ENCODE peak calls at places on chromosomes 2 and 18, in ten cellular contexts. X, B, G, S, J, Z, E, R, H and C are unnamed samples.

GRCh38 chr2:142716463-142717242 is 160.8 kb upstream of the KYNU start:
- DNase-seq in Z (no peak), S (no peak), H (no peak), R (peak; percentile 67), E (no peak), G (no peak), J (no peak), X (no peak), B (peak; percentile 25), C (no peak)

GRCh38 chr2:237207641-237208040 is 122.0 kb downstream of the COPS8 start:
- DNase-seq in H (no peak), R (peak; percentile 85), G (no peak), B (peak; percentile 78), E (no peak), X (no peak), S (peak; percentile 29), J (no peak), Z (peak; percentile 43), C (peak; percentile 92)

GRCh38 chr2:186862869-186863709 is 14.1 kb upstream of the ZSWIM2 start:
- DNase-seq in E (no peak), Z (no peak), X (peak; percentile 32), J (no peak), S (no peak), R (peak; percentile 35), B (no peak), G (peak; percentile 59), H (peak; percentile 13), C (no peak)

GRCh38 chr2:26033270-26033768 is 565 bp upstream of the RAB10 start:
- DNase-seq in R (peak; percentile 71), Z (peak; percentile 88), H (peak; percentile 79), J (no peak), X (peak; percentile 71), E (peak; percentile 96), B (no peak), S (no peak), G (peak; percentile 69), C (peak; percentile 91)

GRCh38 chr18:76480913-76481312 is 14.1 kb downstream of the ZNF516 start:
- DNase-seq in G (no peak), Z (no peak), X (no peak), H (peak; percentile 19), J (no peak), R (no peak), E (no peak), S (no peak), B (no peak), C (no peak)

GRCh38 chr2:134320930-134321329 is 67.1 kb downstream of the MGAT5 start:
- DNase-seq in X (no peak), G (no peak), S (no peak), E (no peak), Z (peak; percentile 38), H (no peak), B (no peak), J (no peak), R (no peak), C (no peak)

GRCh38 chr18:72869786-72870185 is 2.0 kb upstream of the NETO1 start:
- DNase-seq in G (no peak), J (no peak), S (no peak), X (no peak), H (no peak), B (no peak), Z (no peak), R (no peak), E (peak; percentile 68), C (no peak)

GRCh38 chr2:165790461-165790860 is 3.6 kb downstream of the GALNT3 start:
- DNase-seq in B (no peak), S (no peak), J (no peak), G (no peak), X (no peak), Z (no peak), H (no peak), E (no peak), R (peak; percentile 24), C (no peak)

GRCh38 chr2:42339191-42339912 is 21.7 kb downstream of the COX7A2L start:
- DNase-seq in R (no peak), H (no peak), B (no peak), X (no peak), Z (no peak), G (no peak), J (no peak), S (no peak), E (peak; percentile 88), C (no peak)

GRCh38 chr18:56377161-56377560 is 261.2 kb downstream of the TXNL1 start:
- DNase-seq in S (no peak), R (no peak), B (no peak), E (no peak), Z (no peak), G (no peak), X (no peak), H (no peak), J (no peak), C (no peak)

GRCh38 chr2:74424139-74424992 is 2.8 kb downstream of the WDR54 start:
- DNase-seq in E (no peak), G (no peak), J (no peak), R (no peak), B (no peak), Z (no peak), H (no peak), X (no peak), S (no peak), C (no peak)

GRCh38 chr2:74423226-74424095 is 1.9 kb downstream of the WDR54 start:
- DNase-seq in H (no peak), X (no peak), B (no peak), J (no peak), E (no peak), G (no peak), Z (no peak), R (no peak), S (no peak), C (peak; percentile 61)

GRCh38 chr2:74419345-74419744 is 2.1 kb downstream of the C2orf81 start:
- DNase-seq in J (no peak), Z (no peak), G (no peak), H (no peak), R (no peak), B (no peak), X (no peak), E (no peak), S (no peak), C (no peak)

GRCh38 chr2:74420006-74420405 is 1.4 kb downstream of the C2orf81 start:
- DNase-seq in S (no peak), G (no peak), B (no peak), H (no peak), E (no peak), J (no peak), R (no peak), Z (no peak), X (no peak), C (no peak)

GRCh38 chr2:74421248-74421870 is at the start of the genes C2orf81 and WDR54:
- DNase-seq in G (peak; percentile 90), H (peak; percentile 94), E (peak; percentile 94), Z (peak; percentile 91), X (peak; percentile 79), R (peak; percentile 82), B (peak; percentile 90), S (peak; percentile 67), J (peak; percentile 89), C (peak; percentile 90)
- TF ChIP-seq POLR2A in G (no peak), H (peak; percentile 86), E (no peak), Z (peak; percentile 43), X (peak; percentile 60), R (peak; percentile 61), B (peak; percentile 55), S (peak; percentile 26), J (peak; percentile 63), C (peak; percentile 34)

DNA sequence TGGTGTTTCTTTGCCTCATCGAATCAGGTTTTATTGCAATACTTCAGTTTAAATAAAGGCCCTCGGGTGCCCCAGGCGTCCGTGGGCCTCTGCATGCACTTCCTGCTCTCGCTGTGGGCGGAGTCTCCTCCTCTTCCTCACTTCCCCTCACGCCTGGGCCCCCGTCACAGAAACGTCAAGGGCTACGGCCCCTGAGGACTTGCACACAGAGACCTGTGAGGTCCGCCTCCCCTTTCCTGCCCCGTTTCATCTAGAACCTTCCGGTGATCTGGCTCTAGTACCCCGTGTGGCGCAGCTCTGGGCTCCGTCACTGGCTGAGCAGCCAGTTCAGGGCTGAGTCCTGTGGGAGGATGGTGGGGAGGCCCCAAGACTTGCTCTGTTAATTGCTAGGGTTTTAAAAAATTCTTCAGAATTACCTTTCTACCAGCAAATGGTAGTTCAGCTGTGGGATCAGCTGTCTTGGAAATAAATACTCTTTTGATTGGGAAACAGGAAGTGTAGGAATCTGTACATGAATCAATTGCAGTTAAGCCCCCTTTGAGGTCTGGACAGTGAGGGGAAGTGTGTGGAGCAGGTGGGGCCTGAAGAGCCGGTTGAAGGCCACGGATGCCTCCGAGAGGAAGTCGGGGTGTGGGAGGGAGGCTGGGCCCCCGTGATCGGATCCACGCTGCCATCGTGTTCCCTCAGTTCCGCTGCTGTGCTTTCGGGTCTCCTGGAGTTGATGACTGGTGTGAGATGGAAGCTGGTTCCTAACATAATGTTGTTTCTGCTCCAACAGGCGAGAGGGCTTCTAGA is 10.2 kb downstream of the NFATC1 start:
- DNase-seq in B (peak; percentile 84), Z (peak; percentile 77), H (no peak), J (no peak), S (no peak), G (no peak), E (no peak), R (no peak), X (no peak), C (no peak)
- H3K27ac ChIP-seq in B (peak overlapping the region; percentile 83), Z (peak overlapping the region; percentile 68), H (no peak overlapping the region), J (peak overlapping the region; percentile 25), S (peak overlapping the region; percentile 98), G (no peak overlapping the region), E (peak overlapping the region; percentile 63), R (no peak overlapping the region), X (no peak overlapping the region), C (peak overlapping the region; percentile 55)

GRCh38 chr2:37795938-37796337 is 124.5 kb upstream of the CDC42EP3 start:
- DNase-seq in H (no peak), R (peak; percentile 90), E (no peak), X (no peak), S (no peak), G (no peak), Z (no peak), B (no peak), J (no peak), C (no peak)

GRCh38 chr2:37790462-37790861 is 119.0 kb upstream of the CDC42EP3 start:
- DNase-seq in B (no peak), Z (no peak), G (no peak), R (no peak), J (no peak), S (no peak), H (no peak), E (no peak), X (no peak), C (no peak)

GRCh38 chr2:37794717-37795116 is 123.3 kb upstream of the CDC42EP3 start:
- DNase-seq in R (peak; percentile 42), G (no peak), E (no peak), B (no peak), H (no peak), X (no peak), J (no peak), Z (no peak), S (no peak), C (no peak)

GRCh38 chr2:37795456-37795855 is 124.0 kb upstream of the CDC42EP3 start:
- DNase-seq in R (no peak), X (no peak), Z (no peak), S (no peak), H (no peak), E (no peak), G (no peak), B (no peak), J (no peak), C (no peak)

GRCh38 chr2:37793004-37793403 is 121.6 kb upstream of the CDC42EP3 start:
- DNase-seq in B (no peak), H (no peak), G (no peak), X (no peak), S (no peak), E (peak; percentile 39), Z (no peak), R (no peak), J (no peak), C (no peak)
- H3K4me1 ChIP-seq in B (peaks cover 24% of the 10 kb centered on the region), H (peaks cover 10% of the 10 kb centered on the region), G (no peaks in the 10 kb centered on the region), X (no peaks in the 10 kb centered on the region), S (peaks cover 9% of the 10 kb centered on the region), E (peaks cover 44% of the 10 kb centered on the region), Z (peaks cover 8% of the 10 kb centered on the region), R (peaks cover 30% of the 10 kb centered on the region), J (peaks cover 11% of the 10 kb centered on the region), C (no peaks in the 10 kb centered on the region)

GRCh38 chr2:197454923-197455322 is 1.6 kb downstream of the COQ10B start:
- DNase-seq in G (no peak), J (no peak), Z (no peak), X (no peak), S (no peak), E (no peak), H (no peak), B (no peak), R (no peak), C (no peak)
- TF ChIP-seq POLR2A in G (no peak), J (no peak), Z (no peak), X (no peak), S (no peak), E (no peak), H (no peak), B (no peak), R (no peak), C (no peak)